ENCODE peak calls at places on chromosomes 5 and 9, in four cellular contexts. T is NCI-H1417; O is activated naive CD8-positive, alpha-beta T cell treated with anti-CD3 and anti-CD28 coated beads, Interleukin-2, amount 50 U/mL, for 24 hours; W is fibroblast of the conjunctiva. Y is an unnamed sample.

GRCh38 chr5:62093981-62094380 is 212.0 kb upstream of the KIF2A start:
- DNase-seq in T (peak), O (no peak), W (peak), Y (peak)

GRCh38 chr5:126736141-126736540 is 40.8 kb upstream of the LMNB1 start:
- DNase-seq in T (no peak), O (no peak), W (no peak), Y (no peak)

GRCh38 chr9:33742519-33742918 is 52.8 kb upstream of the PRSS3 start:
- DNase-seq in T (no peak), O (no peak), W (no peak), Y (no peak)

GRCh38 chr9:78601957-78602565 is 305.1 kb downstream of the PSAT1 start:
- DNase-seq in T (peak), O (peak), W (peak), Y (peak)

GRCh38 chr5:114118511-114118910 is 243.4 kb upstream of the KCNN2 start:
- DNase-seq in T (no peak), O (no peak), W (no peak), Y (no peak)

GRCh38 chr5:173714551-173715428 is 98.3 kb upstream of the BOD1 start:
- DNase-seq in T (no peak), O (no peak), W (peak), Y (no peak)

GRCh38 chr9:35114113-35114847 is 1.4 kb downstream of the ATOSB start:
- DNase-seq in T (peak), O (peak), W (peak), Y (peak)

GRCh38 chr9:41229408-41230401 is 40.6 kb upstream of the ZNG1F start:
- DNase-seq in T (no peak), O (peak), W (no peak), Y (no peak)

GRCh38 chr9:9563817-9564216 is 1049.0 kb downstream of the PTPRD start:
- DNase-seq in T (no peak), O (no peak), W (no peak), Y (peak)

GRCh38 chr5:80755634-80756033 is 100.9 kb upstream of the DHFR start:
- DNase-seq in T (no peak), O (no peak), W (no peak), Y (no peak)

GRCh38 chr5:143143973-143144372 is 259.5 kb downstream of the NR3C1 start:
- DNase-seq in T (no peak), O (no peak), W (no peak), Y (no peak)

GRCh38 chr5:77316871-77317661 is 106.6 kb downstream of the PDE8B start:
- DNase-seq in T (no peak), O (no peak), W (no peak), Y (no peak)

GRCh38 chr9:130858734-130859705 is 24.0 kb downstream of the ABL1 start:
- DNase-seq in T (no peak), O (no peak), W (no peak), Y (no peak)

GRCh38 chr5:78594946-78595921 is 53.3 kb downstream of the LHFPL2 start:
- DNase-seq in T (no peak), O (no peak), W (peak), Y (no peak)

GRCh38 chr5:112310746-112311145 is 108.3 kb downstream of the EPB41L4A start:
- DNase-seq in T (no peak), O (no peak), W (no peak), Y (no peak)